ENCODE peak calls at places on chromosomes 6 and 20, in seven cellular contexts. K, F, B, T, Y, W and D are unnamed samples.

GRCh38 chr6:25326958-25327357 is 47.8 kb downstream of the CARMIL1 start:
- DNase-seq in Y (no peak), K (no peak), T (no peak), F (no peak), B (no peak), W (no peak), D (no peak)

GRCh38 chr6:156617376-156617775 is 159.8 kb upstream of the ARID1B start:
- DNase-seq in W (peak), Y (no peak), K (no peak), F (no peak), T (no peak), B (no peak), D (no peak)

GRCh38 chr6:50655848-50656453 is 57.4 kb upstream of the TFAP2D start:
- DNase-seq in T (no peak), F (no peak), K (no peak), Y (peak), B (no peak), W (peak), D (no peak)

GRCh38 chr6:170157567-170158218 is 133.2 kb downstream of the DLL1 start:
- DNase-seq in Y (no peak), B (no peak), K (no peak), T (peak), F (no peak), W (no peak), D (no peak)

GRCh38 chr6:130183271-130184222 is 39.2 kb downstream of the SAMD3 start:
- DNase-seq in Y (no peak), K (no peak), T (no peak), F (peak), W (no peak), B (no peak), D (peak)

GRCh38 chr6:101853226-101853625 is 459.7 kb downstream of the GRIK2 start:
- DNase-seq in T (no peak), F (no peak), B (no peak), W (no peak), Y (no peak), K (no peak), D (no peak)

GRCh38 chr20:5171074-5171789 is 44.4 kb downstream of the CDS2 start:
- DNase-seq in T (peak), W (no peak), F (no peak), B (peak), Y (no peak), K (no peak), D (no peak)

GRCh38 chr6:137657351-137657911 is 163.2 kb upstream of the OLIG3 start:
- DNase-seq in T (no peak), F (no peak), Y (no peak), W (no peak), K (no peak), B (no peak), D (no peak)

GRCh38 chr6:82365011-82365751 is 1.6 kb downstream of the TPBG start:
- DNase-seq in Y (peak), W (peak), B (no peak), K (peak), T (peak), F (no peak), D (peak)

GRCh38 chr6:82872092-82872635 is 193.5 kb downstream of the UBE3D start:
- DNase-seq in Y (no peak), T (no peak), W (no peak), K (no peak), B (no peak), F (no peak), D (no peak)

GRCh38 chr6:1399085-1399780 is 9.9 kb downstream of the FOXF2 start:
- DNase-seq in F (no peak), B (no peak), Y (no peak), W (no peak), K (no peak), T (no peak), D (no peak)

GRCh38 chr6:79949235-79949634 is 1.9 kb upstream of the ELOVL4 start:
- DNase-seq in B (no peak), F (peak), T (no peak), W (peak), K (peak), Y (peak), D (peak)

GRCh38 chr6:24991748-24992467 is 56.1 kb upstream of the RIPOR2 start:
- DNase-seq in F (peak), B (peak), T (peak), K (peak), W (peak), Y (peak), D (peak)

GRCh38 chr6:137378100-137378390 is 116.1 kb downstream of the OLIG3 start:
- DNase-seq in T (no peak), K (no peak), Y (no peak), F (no peak), B (no peak), W (no peak), D (no peak)